ENCODE peak calls at places on chromosomes 1 and 21, in eight cellular contexts. Y is amniotic stem cell; C is iris pigment epithelial cell; R is T follicular helper cell; U is NCI-H345; P is NCI-H1105 treated with DMSO at 0.1 percent for 48 hours; E is stimulated activated CD8-positive, alpha-beta memory T cell treated with anti-CD3 and anti-CD28 coated beads, Interleukin-15, amount 100 ng/mL, for 4 hours; V is activated naive CD4-positive, alpha-beta T cell treated with anti-CD3 and anti-CD28 coated beads, Interleukin-2, amount 50 U/mL, for 16 hours. M is an unnamed sample.

GRCh38 chr21:36663033-36663855 is 35.7 kb upstream of the SIM2 start:
- DNase-seq in R (no peak), U (no peak), C (peak), V (no peak), Y (no peak), E (no peak), P (no peak), M (no peak)

GRCh38 chr1:40932004-40932403 is 47.5 kb upstream of the CTPS1 start:
- DNase-seq in P (no peak), Y (no peak), C (no peak), U (no peak), V (no peak), R (no peak), E (no peak), M (no peak)

GRCh38 chr1:7117599-7118281 is 332.5 kb downstream of the CAMTA1 start:
- DNase-seq in Y (peak), C (peak), P (no peak), U (no peak), V (no peak), E (no peak), R (no peak), M (peak)

GRCh38 chr21:30238168-30238567 is 22.3 kb upstream of the CLDN8 start:
- DNase-seq in V (no peak), Y (no peak), U (no peak), E (no peak), P (no peak), C (no peak), R (no peak), M (no peak)

GRCh38 chr1:247324913-247325312 is 6.8 kb downstream of the ZNF496 start:
- DNase-seq in Y (no peak), V (no peak), R (no peak), P (no peak), E (no peak), C (no peak), U (no peak), M (no peak)

GRCh38 chr1:40944326-40944725 is 35.2 kb upstream of the CTPS1 start:
- DNase-seq in Y (peak), R (no peak), C (peak), E (no peak), P (no peak), V (no peak), U (no peak), M (no peak)

GRCh38 chr21:27759820-27760219 is 792.9 kb upstream of the ADAMTS5 start:
- DNase-seq in V (no peak), P (no peak), Y (no peak), U (no peak), E (no peak), C (no peak), R (no peak), M (no peak)

GRCh38 chr1:109243860-109244552 is 5.3 kb upstream of the CELSR2 start:
- DNase-seq in V (no peak), R (no peak), E (no peak), P (no peak), C (no peak), U (no peak), Y (no peak), M (no peak)

GRCh38 chr1:39754026-39754569 is 15.4 kb downstream of the PPIE start:
- DNase-seq in Y (no peak), E (no peak), P (no peak), V (no peak), U (no peak), R (no peak), C (peak), M (no peak)

GRCh38 chr1:12121212-12122000 is 45.4 kb upstream of the TNFRSF1B start:
- DNase-seq in Y (no peak), U (no peak), V (no peak), E (no peak), R (no peak), C (peak), P (no peak), M (no peak)

GRCh38 chr1:154557939-154558609 is 388 bp downstream of the UBE2Q1 start:
- DNase-seq in Y (no peak), U (peak), C (peak), V (peak), E (peak), P (no peak), R (peak), M (no peak)

GRCh38 chr1:178509608-178510007 is 3.3 kb upstream of the TEX35 start:
- DNase-seq in Y (no peak), P (no peak), C (no peak), E (no peak), V (no peak), U (no peak), R (no peak), M (no peak)

GRCh38 chr1:84363019-84363418 is 35.3 kb upstream of the DNASE2B start:
- DNase-seq in V (no peak), E (no peak), U (peak), C (no peak), P (peak), R (no peak), Y (no peak), M (no peak)